ENCODE peak calls at places on chromosomes 3 and 15, in six cellular contexts. One of them, this sample, is unnamed.

GRCh38 chr3:150124142-150124541 is 153.4 kb upstream of the PFN2 start:
- DNase-seq in H1: no peak
- DNase-seq in IMR-90: no peak
- DNase-seq in neuronal stem cell: no peak
- DNase-seq in H9: no peak
- DNase-seq in mesenchymal stem cell: no peak
- DNase-seq in this sample: no peak

GRCh38 chr15:78024141-78024567 is 53.4 kb downstream of the TBC1D2B start:
- DNase-seq in H1: no peak
- DNase-seq in IMR-90: peak; percentile 57
- DNase-seq in neuronal stem cell: no peak
- DNase-seq in H9: no peak
- DNase-seq in mesenchymal stem cell: no peak
- DNase-seq in this sample: peak; percentile 17

GRCh38 chr15:90021108-90021507 is 20.0 kb downstream of the ZNF710 start:
- DNase-seq in H1: no peak
- DNase-seq in IMR-90: no peak
- DNase-seq in neuronal stem cell: no peak
- DNase-seq in H9: no peak
- DNase-seq in mesenchymal stem cell: no peak
- DNase-seq in this sample: no peak

GRCh38 chr3:81378552-81379288 is 382.7 kb downstream of the GBE1 start:
- DNase-seq in H1: no peak
- DNase-seq in IMR-90: no peak
- DNase-seq in neuronal stem cell: no peak
- DNase-seq in H9: no peak
- DNase-seq in mesenchymal stem cell: no peak
- DNase-seq in this sample: no peak

GRCh38 chr15:71259866-71260265 is 144.6 kb downstream of the THSD4 start:
- DNase-seq in H1: no peak
- DNase-seq in IMR-90: no peak
- DNase-seq in neuronal stem cell: no peak
- DNase-seq in H9: no peak
- DNase-seq in mesenchymal stem cell: no peak
- DNase-seq in this sample: no peak

GRCh38 chr3:43620953-43621405 is 832 bp downstream of the ANO10 start:
- DNase-seq in H1: no peak
- DNase-seq in IMR-90: peak; percentile 22
- DNase-seq in neuronal stem cell: no peak
- DNase-seq in H9: no peak
- DNase-seq in mesenchymal stem cell: peak; percentile 41
- DNase-seq in this sample: peak; percentile 27

GRCh38 chr3:66036586-66037061 is 2.1 kb downstream of the MAGI1 start:
- DNase-seq in H1: peak; percentile 59
- DNase-seq in IMR-90: peak; percentile 50
- DNase-seq in neuronal stem cell: no peak
- DNase-seq in H9: peak; percentile 61
- DNase-seq in mesenchymal stem cell: peak; percentile 85
- DNase-seq in this sample: peak; percentile 6

GRCh38 chr3:51190827-51191226 is 194.3 kb upstream of the MANF start:
- DNase-seq in H1: no peak
- DNase-seq in IMR-90: no peak
- DNase-seq in neuronal stem cell: no peak
- DNase-seq in H9: no peak
- DNase-seq in mesenchymal stem cell: no peak
- DNase-seq in this sample: no peak

GRCh38 chr3:172066880-172067778 is 27.8 kb downstream of the FNDC3B start:
- DNase-seq in H1: no peak
- DNase-seq in IMR-90: no peak
- DNase-seq in neuronal stem cell: no peak
- DNase-seq in H9: no peak
- DNase-seq in mesenchymal stem cell: no peak
- DNase-seq in this sample: no peak

GRCh38 chr3:171049831-171050444 is 23.4 kb upstream of the SLC2A2 start:
- DNase-seq in H1: peak; percentile 65
- DNase-seq in IMR-90: peak; percentile 61
- DNase-seq in neuronal stem cell: peak; percentile 48
- DNase-seq in H9: peak; percentile 68
- DNase-seq in mesenchymal stem cell: peak; percentile 64
- DNase-seq in this sample: no peak

GRCh38 chr3:158845748-158846350 is 44.0 kb downstream of the MFSD1 start:
- DNase-seq in H1: no peak
- DNase-seq in IMR-90: no peak
- DNase-seq in neuronal stem cell: peak; percentile 14
- DNase-seq in H9: no peak
- DNase-seq in mesenchymal stem cell: peak; percentile 41
- DNase-seq in this sample: no peak

GRCh38 chr3:139111392-139112229 is 66.9 kb upstream of the PRR23C start:
- DNase-seq in H1: peak; percentile 87
- DNase-seq in IMR-90: peak; percentile 55
- DNase-seq in neuronal stem cell: peak; percentile 51
- DNase-seq in H9: peak; percentile 73
- DNase-seq in mesenchymal stem cell: peak; percentile 54
- DNase-seq in this sample: peak; percentile 73

GRCh38 chr3:7565574-7565973 is 704.7 kb downstream of the GRM7 start:
- DNase-seq in H1: no peak
- DNase-seq in IMR-90: no peak
- DNase-seq in neuronal stem cell: no peak
- DNase-seq in H9: no peak
- DNase-seq in mesenchymal stem cell: no peak
- DNase-seq in this sample: no peak

GRCh38 chr3:100269410-100270217 is 8.8 kb downstream of the TBC1D23 start:
- DNase-seq in H1: no peak
- DNase-seq in IMR-90: peak; percentile 94
- DNase-seq in neuronal stem cell: no peak
- DNase-seq in H9: no peak
- DNase-seq in mesenchymal stem cell: peak; percentile 93
- DNase-seq in this sample: peak; percentile 57

GRCh38 chr3:48528043-48528442 is 24.1 kb upstream of the SHISA5 start:
- DNase-seq in H1: no peak
- DNase-seq in IMR-90: no peak
- DNase-seq in neuronal stem cell: no peak
- DNase-seq in H9: no peak
- DNase-seq in mesenchymal stem cell: no peak
- DNase-seq in this sample: peak; percentile 32

GRCh38 chr3:121748638-121749275 is 784 bp downstream of the GOLGB1 start:
- DNase-seq in H1: no peak
- DNase-seq in IMR-90: peak; percentile 50
- DNase-seq in neuronal stem cell: no peak
- DNase-seq in H9: no peak
- DNase-seq in mesenchymal stem cell: peak; percentile 65
- DNase-seq in this sample: peak; percentile 44

GRCh38 chr3:139944256-139944910 is 9.4 kb downstream of the CLSTN2 start:
- DNase-seq in H1: no peak
- DNase-seq in IMR-90: no peak
- DNase-seq in neuronal stem cell: no peak
- DNase-seq in H9: no peak
- DNase-seq in mesenchymal stem cell: no peak
- DNase-seq in this sample: no peak

GRCh38 chr3:99945328-99945995 is 127.8 kb downstream of the CMSS1 start:
- DNase-seq in H1: no peak
- DNase-seq in IMR-90: peak; percentile 38
- DNase-seq in neuronal stem cell: no peak
- DNase-seq in H9: no peak
- DNase-seq in mesenchymal stem cell: no peak
- DNase-seq in this sample: peak; percentile 22

GRCh38 chr3:58249358-58250092 is 11.9 kb downstream of the ABHD6 start:
- DNase-seq in H1: no peak
- DNase-seq in IMR-90: no peak
- DNase-seq in neuronal stem cell: peak; percentile 87
- DNase-seq in H9: no peak
- DNase-seq in mesenchymal stem cell: no peak
- DNase-seq in this sample: no peak

GRCh38 chr3:122977645-122978466 is 49.7 kb downstream of the SEMA5B start:
- DNase-seq in H1: no peak
- DNase-seq in IMR-90: peak; percentile 84
- DNase-seq in neuronal stem cell: peak; percentile 60
- DNase-seq in H9: peak; percentile 67
- DNase-seq in mesenchymal stem cell: peak; percentile 70
- DNase-seq in this sample: peak; percentile 56

GRCh38 chr3:127844326-127844942 is 22.1 kb upstream of the MGLL start:
- DNase-seq in H1: no peak
- DNase-seq in IMR-90: no peak
- DNase-seq in neuronal stem cell: no peak
- DNase-seq in H9: no peak
- DNase-seq in mesenchymal stem cell: no peak
- DNase-seq in this sample: no peak

GRCh38 chr3:127847236-127847720 is 25.0 kb upstream of the MGLL start:
- DNase-seq in H1: peak; percentile 23
- DNase-seq in IMR-90: no peak
- DNase-seq in neuronal stem cell: no peak
- DNase-seq in H9: no peak
- DNase-seq in mesenchymal stem cell: no peak
- DNase-seq in this sample: no peak

GRCh38 chr3:127849368-127849767 is 27.1 kb upstream of the MGLL start:
- DNase-seq in H1: no peak
- DNase-seq in IMR-90: no peak
- DNase-seq in neuronal stem cell: no peak
- DNase-seq in H9: no peak
- DNase-seq in mesenchymal stem cell: no peak
- DNase-seq in this sample: no peak

GRCh38 chr3:127848131-127849129 is 26.1 kb upstream of the MGLL start:
- DNase-seq in H1: peak; percentile 30
- DNase-seq in IMR-90: peak; percentile 18
- DNase-seq in neuronal stem cell: no peak
- DNase-seq in H9: no peak
- DNase-seq in mesenchymal stem cell: peak; percentile 18
- DNase-seq in this sample: no peak

DNA sequence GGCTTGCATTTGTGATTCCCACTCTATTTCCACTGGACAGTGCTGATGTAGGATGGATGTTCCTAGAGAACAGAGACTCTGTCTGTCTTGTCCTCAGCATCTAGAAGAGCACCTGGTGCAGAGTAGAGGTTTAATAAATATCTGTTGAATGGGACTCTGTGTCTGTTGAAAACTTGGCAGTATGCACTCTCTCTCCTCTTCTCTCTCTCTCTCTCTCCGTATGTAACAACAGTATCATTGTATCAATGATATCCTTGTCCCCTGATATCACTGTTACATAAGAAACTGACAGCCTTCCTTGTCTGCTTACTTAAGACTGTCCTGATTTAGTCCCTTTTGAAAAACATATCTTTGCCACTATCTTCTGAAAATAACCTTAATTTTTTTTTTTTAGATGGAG is 24.3 kb upstream of the MGLL start:
- DNase-seq in H1: no peak
- DNase-seq in IMR-90: no peak
- DNase-seq in neuronal stem cell: no peak
- DNase-seq in H9: no peak
- DNase-seq in mesenchymal stem cell: no peak
- DNase-seq in this sample: no peak
- H4K91ac ChIP-seq in H1: no peak overlapping the region
- H4K91ac ChIP-seq in IMR-90: no peak overlapping the region
- H4K91ac ChIP-seq in neuronal stem cell: no peak overlapping the region
- H4K91ac ChIP-seq in H9: no peak overlapping the region
- H4K91ac ChIP-seq in mesenchymal stem cell: no peak overlapping the region
- H4K91ac ChIP-seq in this sample: no peak overlapping the region

GRCh38 chr15:76839173-76839572 is 66.0 kb downstream of the SCAPER start:
- DNase-seq in H1: no peak
- DNase-seq in IMR-90: no peak
- DNase-seq in neuronal stem cell: no peak
- DNase-seq in H9: no peak
- DNase-seq in mesenchymal stem cell: no peak
- DNase-seq in this sample: no peak

GRCh38 chr15:76840830-76841460 is 64.2 kb downstream of the SCAPER start:
- DNase-seq in H1: no peak
- DNase-seq in IMR-90: peak; percentile 64
- DNase-seq in neuronal stem cell: no peak
- DNase-seq in H9: no peak
- DNase-seq in mesenchymal stem cell: peak; percentile 48
- DNase-seq in this sample: no peak

GRCh38 chr15:76843269-76843668 is 61.9 kb downstream of the SCAPER start:
- DNase-seq in H1: no peak
- DNase-seq in IMR-90: no peak
- DNase-seq in neuronal stem cell: no peak
- DNase-seq in H9: no peak
- DNase-seq in mesenchymal stem cell: no peak
- DNase-seq in this sample: no peak

GRCh38 chr15:76837474-76837873 is 67.7 kb downstream of the SCAPER start:
- DNase-seq in H1: no peak
- DNase-seq in IMR-90: no peak
- DNase-seq in neuronal stem cell: no peak
- DNase-seq in H9: no peak
- DNase-seq in mesenchymal stem cell: no peak
- DNase-seq in this sample: no peak
- H4K91ac ChIP-seq in H1: no peak overlapping the region
- H4K91ac ChIP-seq in IMR-90: no peak overlapping the region
- H4K91ac ChIP-seq in neuronal stem cell: no peak overlapping the region
- H4K91ac ChIP-seq in H9: no peak overlapping the region
- H4K91ac ChIP-seq in mesenchymal stem cell: no peak overlapping the region
- H4K91ac ChIP-seq in this sample: no peak overlapping the region

GRCh38 chr15:44479343-44479742 is 51.9 kb downstream of the CTDSPL2 start:
- DNase-seq in H1: no peak
- DNase-seq in IMR-90: no peak
- DNase-seq in neuronal stem cell: no peak
- DNase-seq in H9: no peak
- DNase-seq in mesenchymal stem cell: no peak
- DNase-seq in this sample: no peak

GRCh38 chr15:44485880-44486279 is 51.1 kb upstream of the EIF3J start:
- DNase-seq in H1: no peak
- DNase-seq in IMR-90: no peak
- DNase-seq in neuronal stem cell: no peak
- DNase-seq in H9: no peak
- DNase-seq in mesenchymal stem cell: no peak
- DNase-seq in this sample: no peak

GRCh38 chr15:44482088-44482487 is 54.7 kb downstream of the CTDSPL2 start:
- DNase-seq in H1: no peak
- DNase-seq in IMR-90: peak; percentile 8
- DNase-seq in neuronal stem cell: no peak
- DNase-seq in H9: no peak
- DNase-seq in mesenchymal stem cell: peak; percentile 9
- DNase-seq in this sample: no peak
- H4K91ac ChIP-seq in H1: no peak overlapping the region
- H4K91ac ChIP-seq in IMR-90: no peak overlapping the region
- H4K91ac ChIP-seq in neuronal stem cell: no peak overlapping the region
- H4K91ac ChIP-seq in H9: no peak overlapping the region
- H4K91ac ChIP-seq in mesenchymal stem cell: no peak overlapping the region
- H4K91ac ChIP-seq in this sample: no peak overlapping the region

DNA sequence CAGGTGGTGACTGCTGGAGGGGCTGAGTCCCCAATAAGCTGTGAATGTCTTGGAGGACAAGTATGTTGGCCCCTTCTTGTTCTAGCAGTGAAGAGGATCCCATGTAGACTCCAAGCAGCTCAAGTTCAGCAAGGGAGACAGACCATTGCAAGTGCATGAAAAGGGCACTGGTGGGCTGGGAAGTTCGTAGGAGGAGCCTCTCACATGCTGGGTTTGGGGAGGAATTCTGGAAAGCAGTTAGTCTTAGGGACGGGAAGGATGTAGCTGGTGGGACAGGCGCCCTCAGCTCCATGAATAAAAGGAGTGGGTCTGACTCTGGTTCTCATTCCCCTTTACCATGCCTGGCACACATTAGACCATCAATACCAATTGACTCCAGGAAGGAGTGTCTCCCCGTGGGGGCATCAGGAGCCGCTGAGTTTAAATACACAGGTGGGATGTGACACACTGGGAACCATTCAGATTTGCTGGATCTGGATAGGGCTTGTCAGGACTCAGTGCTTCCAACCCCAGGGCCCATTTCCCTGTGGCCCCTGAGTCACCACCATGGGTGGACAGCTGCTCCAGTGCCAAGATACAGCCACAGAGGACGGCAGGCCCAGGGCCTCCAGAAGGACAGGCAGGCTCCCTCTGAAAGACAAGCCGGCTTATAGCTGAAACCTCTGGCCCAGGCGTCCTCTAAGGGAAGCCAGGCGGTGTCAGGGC is 554 bp upstream of the XYLB start:
- DNase-seq in H1: no peak
- DNase-seq in IMR-90: no peak
- DNase-seq in neuronal stem cell: no peak
- DNase-seq in H9: no peak
- DNase-seq in mesenchymal stem cell: no peak
- DNase-seq in this sample: no peak
- H4K91ac ChIP-seq in H1: no peak overlapping the region
- H4K91ac ChIP-seq in IMR-90: no peak overlapping the region
- H4K91ac ChIP-seq in neuronal stem cell: no peak overlapping the region
- H4K91ac ChIP-seq in H9: no peak overlapping the region
- H4K91ac ChIP-seq in mesenchymal stem cell: peak overlapping the region; percentile 86
- H4K91ac ChIP-seq in this sample: no peak overlapping the region

This sample was measured in trophoblast cell.